ENCODE peak calls at places on chromosomes 7 and 10, in nine cellular contexts. D is Peyer's patch, E is colonic mucosa, F is mammary epithelial cell, I is IMR-90, L is endothelial cell of umbilical vein, T is cardiac muscle cell, Y is PC-3, V is psoas muscle. N is an unnamed sample.

GRCh38 chr10:51344371-51344770 is 270.1 kb downstream of the PRKG1 start:
- DNase-seq in D (no peak), E (no peak), F (no peak), I (peak; percentile 16), L (no peak), T (no peak), Y (no peak), V (no peak), N (no peak)

GRCh38 chr7:157996359-157997079 is 591.1 kb downstream of the PTPRN2 start:
- DNase-seq in D (no peak), E (no peak), F (no peak), I (no peak), L (no peak), T (no peak), Y (no peak), V (no peak), N (no peak)

GRCh38 chr10:116287906-116288501 is 15.0 kb upstream of the GFRA1 start:
- DNase-seq in D (no peak), E (peak; percentile 22), F (no peak), I (peak; percentile 64), L (peak; percentile 51), T (peak; percentile 70), Y (peak; percentile 40), V (no peak), N (peak; percentile 53)

GRCh38 chr7:52782348-52782747 is 253.1 kb upstream of the POM121L12 start:
- DNase-seq in D (no peak), E (no peak), F (no peak), I (no peak), L (no peak), T (no peak), Y (no peak), V (no peak), N (no peak)

GRCh38 chr7:47338031-47338430 is 243.9 kb downstream of the TNS3 start:
- DNase-seq in D (no peak), E (no peak), F (no peak), I (peak; percentile 55), L (no peak), T (peak; percentile 15), Y (no peak), V (no peak), N (no peak)

GRCh38 chr10:90592903-90593302 is 264.9 kb downstream of the HTR7 start:
- DNase-seq in D (no peak), E (no peak), F (peak; percentile 62), I (peak; percentile 51), L (peak; percentile 55), T (peak; percentile 94), Y (peak; percentile 63), V (no peak), N (peak; percentile 48)

GRCh38 chr7:7103343-7104313 is 78.7 kb upstream of the C1GALT1 start:
- DNase-seq in D (no peak), E (no peak), F (peak; percentile 58), I (peak; percentile 74), L (peak; percentile 70), T (peak; percentile 85), Y (peak; percentile 81), V (no peak), N (peak; percentile 24)

GRCh38 chr10:60732240-60733188 is 45.8 kb upstream of the CDK1 start:
- DNase-seq in D (peak; percentile 69), E (peak; percentile 60), F (peak; percentile 44), I (no peak), L (no peak), T (no peak), Y (peak; percentile 74), V (peak; percentile 51), N (no peak)

GRCh38 chr7:42238709-42239395 is 1.8 kb upstream of the GLI3 start:
- DNase-seq in D (no peak), E (no peak), F (peak; percentile 72), I (peak; percentile 84), L (peak; percentile 89), T (peak; percentile 79), Y (peak; percentile 41), V (no peak), N (peak; percentile 76)

GRCh38 chr7:100604078-100604975 is 2.2 kb downstream of the PCOLCE start:
- DNase-seq in D (peak; percentile 90), E (peak; percentile 77), F (peak; percentile 42), I (peak; percentile 46), L (peak; percentile 43), T (peak; percentile 81), Y (peak; percentile 59), V (peak; percentile 86), N (peak; percentile 33)

GRCh38 chr7:17239683-17240521 is 58.5 kb upstream of the AHR start:
- DNase-seq in D (no peak), E (no peak), F (peak; percentile 52), I (peak; percentile 75), L (peak; percentile 50), T (peak; percentile 62), Y (peak; percentile 53), V (no peak), N (peak; percentile 64)

GRCh38 chr7:17159500-17160037 is 138.9 kb upstream of the AHR start:
- DNase-seq in D (no peak), E (no peak), F (no peak), I (no peak), L (no peak), T (no peak), Y (no peak), V (no peak), N (no peak)

GRCh38 chr10:5595591-5596590 is 70.5 kb downstream of the ASB13 start:
- DNase-seq in D (no peak), E (no peak), F (peak; percentile 99), I (peak; percentile 93), L (peak; percentile 92), T (peak; percentile 71), Y (peak; percentile 89), V (no peak), N (peak; percentile 81)

GRCh38 chr7:149856-150636 is 42.3 kb upstream of the FAM20C start:
- DNase-seq in D (peak; percentile 87), E (peak; percentile 44), F (no peak), I (no peak), L (no peak), T (no peak), Y (no peak), V (peak; percentile 79), N (no peak)

GRCh38 chr7:104943502-104944343 is 70.3 kb upstream of the KMT2E start:
- DNase-seq in D (peak; percentile 92), E (peak; percentile 99), F (peak; percentile 68), I (no peak), L (peak; percentile 100), T (peak; percentile 90), Y (no peak), V (no peak), N (peak; percentile 63)

GRCh38 chr7:4361774-4362173 is 320.3 kb upstream of the FOXK1 start:
- DNase-seq in D (no peak), E (no peak), F (no peak), I (no peak), L (no peak), T (no peak), Y (no peak), V (no peak), N (no peak)

GRCh38 chr7:6651866-6652445 is 14.8 kb downstream of the ZNF316 start:
- DNase-seq in D (peak; percentile 46), E (no peak), F (no peak), I (no peak), L (no peak), T (no peak), Y (no peak), V (no peak), N (no peak)

GRCh38 chr10:77553311-77553710 is 84.3 kb downstream of the KCNMA1 start:
- DNase-seq in D (no peak), E (no peak), F (no peak), I (no peak), L (no peak), T (no peak), Y (no peak), V (no peak), N (no peak)
- TF ChIP-seq CTCF in D (no peak), E (no peak), F (no peak), I (no peak), L (no peak), T (no peak), Y (no peak), V (no peak), N (no peak)

GRCh38 chr7:30778246-30779025 is 7.2 kb downstream of the MINDY4 start:
- DNase-seq in D (no peak), E (no peak), F (no peak), I (peak; percentile 52), L (no peak), T (no peak), Y (no peak), V (no peak), N (no peak)
- H3K27ac ChIP-seq in D (no peak overlapping the region), E (no peak overlapping the region), F (no peak overlapping the region), I (no peak overlapping the region), L (no peak overlapping the region), T (no peak overlapping the region), Y (no peak overlapping the region), V (peak overlapping the region; percentile 71), N (no peak overlapping the region)

GRCh38 chr10:23342213-23342884 is 2.2 kb downstream of the C10orf67 start:
- DNase-seq in D (no peak), E (no peak), F (no peak), I (no peak), L (no peak), T (no peak), Y (peak; percentile 17), V (no peak), N (no peak)

GRCh38 chr10:23341004-23341403 is 3.6 kb downstream of the C10orf67 start:
- DNase-seq in D (no peak), E (no peak), F (no peak), I (peak; percentile 30), L (no peak), T (no peak), Y (peak; percentile 5), V (no peak), N (no peak)

GRCh38 chr10:23344251-23344841 is at the start of gene C10orf67:
- DNase-seq in D (no peak), E (peak; percentile 23), F (peak; percentile 43), I (peak; percentile 39), L (no peak), T (peak; percentile 82), Y (peak; percentile 20), V (peak; percentile 58), N (peak; percentile 39)

GRCh38 chr10:23345861-23346260 is 1.3 kb upstream of the C10orf67 start:
- DNase-seq in D (no peak), E (no peak), F (peak; percentile 97), I (peak; percentile 94), L (no peak), T (peak; percentile 95), Y (peak; percentile 85), V (no peak), N (peak; percentile 91)

DNA sequence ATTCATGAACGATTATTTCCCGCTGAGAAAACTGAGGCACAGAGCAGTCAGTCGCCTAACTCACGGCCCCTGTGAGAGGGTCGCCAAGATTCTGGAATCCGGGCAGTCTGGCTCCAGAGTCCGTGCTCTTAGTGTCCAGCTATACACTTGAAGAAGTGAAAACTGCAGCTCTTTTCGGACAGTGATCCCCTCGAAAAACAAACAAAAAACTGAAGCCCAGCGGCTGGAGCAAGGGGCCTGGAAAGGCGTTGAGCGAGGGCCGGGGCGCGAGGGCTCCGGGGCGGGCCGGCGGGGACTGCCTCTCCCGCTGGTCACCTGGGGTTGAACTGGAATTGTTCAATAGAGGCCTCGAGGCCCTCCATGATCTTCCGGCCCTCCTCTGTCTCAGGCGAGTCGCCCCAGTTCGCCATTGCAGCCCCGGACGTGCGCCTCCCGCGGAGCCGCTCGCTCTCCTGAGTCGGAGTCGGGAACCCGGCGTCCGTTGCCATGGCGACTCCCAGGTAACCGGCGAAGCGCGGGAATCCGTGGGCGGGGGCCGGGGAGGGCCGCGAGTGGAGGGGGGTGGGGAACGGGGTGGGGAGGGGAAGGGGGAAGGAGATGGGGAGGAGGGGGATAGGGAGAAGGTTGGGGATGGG is 889 bp downstream of the C10orf67 start:
- DNase-seq in D (peak; percentile 70), E (peak; percentile 56), F (peak; percentile 55), I (peak; percentile 30), L (no peak), T (peak; percentile 71), Y (peak; percentile 47), V (peak; percentile 71), N (peak; percentile 9)
- H3K4me3 ChIP-seq in D (peak overlapping the region; percentile 59), E (peak overlapping the region; percentile 32), F (peak overlapping the region; percentile 46), I (peak overlapping the region; percentile 54), L (no peak overlapping the region), T (peak overlapping the region; percentile 28), Y (peak overlapping the region; percentile 30), V (peak overlapping the region; percentile 68), N (peak overlapping the region; percentile 65)

GRCh38 chr7:70040971-70041766 is 442.9 kb downstream of the AUTS2 start:
- DNase-seq in D (no peak), E (no peak), F (no peak), I (no peak), L (no peak), T (peak; percentile 70), Y (no peak), V (no peak), N (no peak)
- TF ChIP-seq CTCF in D (peak; percentile 35), E (peak; percentile 19), F (no peak), I (no peak), L (no peak), T (peak; percentile 46), Y (no peak), V (peak; percentile 55), N (peak; percentile 14)

N was measured in brain microvascular endothelial cell.